ENCODE peak calls at places on chromosomes 1 and 21, in eight cellular contexts. O is brain microvascular endothelial cell; B is amygdala; R is stimulated activated CD4-positive, alpha-beta T cell treated with anti-CD3 and anti-CD28 coated beads, Interleukin-2, amount 100 ng/mL, for 48 hours; X is kidney tubule cell; V is nephron progenitor cell; Y is tibial artery; E is stimulated activated CD8-positive, alpha-beta memory T cell treated with anti-CD3 and anti-CD28 coated beads, Interleukin-2, amount 100 ng/mL, for 1 hour. T is an unnamed sample.

GRCh38 chr1:77954521-77954920 is 24.4 kb downstream of the FUBP1 start:
- DNase-seq in O (no peak), B (no peak), R (no peak), X (no peak), V (no peak), Y (no peak), E (no peak), T (no peak)

GRCh38 chr1:235313931-235314678 is 13.9 kb downstream of the ARID4B start:
- DNase-seq in O (no peak), B (no peak), R (no peak), X (no peak), V (no peak), Y (no peak), E (no peak), T (no peak)

GRCh38 chr1:81034366-81034765 is 766.4 kb upstream of the ADGRL2 start:
- DNase-seq in O (no peak), B (no peak), R (no peak), X (no peak), V (no peak), Y (no peak), E (no peak), T (no peak)

GRCh38 chr1:164683235-164683634 is 124.3 kb downstream of the PBX1 start:
- DNase-seq in O (no peak), B (no peak), R (no peak), X (peak; percentile 72), V (no peak), Y (no peak), E (no peak), T (no peak)

GRCh38 chr1:174142836-174143235 is 16.5 kb upstream of the RABGAP1L start:
- DNase-seq in O (no peak), B (no peak), R (no peak), X (no peak), V (no peak), Y (no peak), E (no peak), T (no peak)

GRCh38 chr21:16323586-16323985 is 593.8 kb downstream of the USP25 start:
- DNase-seq in O (no peak), B (no peak), R (no peak), X (peak; percentile 33), V (no peak), Y (no peak), E (no peak), T (no peak)

GRCh38 chr1:26993237-26994019 is at the start of gene TRNP1:
- DNase-seq in O (peak; percentile 52), B (peak; percentile 22), R (peak; percentile 62), X (peak; percentile 92), V (peak; percentile 84), Y (peak; percentile 79), E (peak; percentile 46), T (peak; percentile 93)

GRCh38 chr21:46594276-46594675 is 10.6 kb downstream of the S100B start:
- DNase-seq in O (no peak), B (no peak), R (no peak), X (no peak), V (no peak), Y (no peak), E (no peak), T (no peak)

GRCh38 chr1:13766906-13767564 is 67.0 kb downstream of the PRDM2 start:
- DNase-seq in O (no peak), B (no peak), R (no peak), X (peak; percentile 21), V (no peak), Y (no peak), E (no peak), T (no peak)

GRCh38 chr1:203672354-203672753 is 45.7 kb downstream of the ATP2B4 start:
- DNase-seq in O (peak; percentile 76), B (no peak), R (no peak), X (no peak), V (peak; percentile 50), Y (peak; percentile 82), E (no peak), T (no peak)

T was measured in D341Med.